ENCODE peak calls at places on chromosomes 7 and 10, in five cellular contexts. One of them, this sample, is unnamed.

GRCh38 chr10:18293536-18294510 is 153.6 kb downstream of the CACNB2 start:
- DNase-seq in mammary epithelial cell: no peak
- DNase-seq in neural progenitor cell: no peak
- DNase-seq in A549: no peak
- DNase-seq in PC-3: no peak
- DNase-seq in this sample: no peak

GRCh38 chr7:156020566-156020965 is 208.3 kb upstream of the SHH start:
- DNase-seq in mammary epithelial cell: no peak
- DNase-seq in neural progenitor cell: no peak
- DNase-seq in A549: no peak
- DNase-seq in PC-3: no peak
- DNase-seq in this sample: no peak

GRCh38 chr7:148299335-148299734 is 291.2 kb upstream of the C7orf33 start:
- DNase-seq in mammary epithelial cell: no peak
- DNase-seq in neural progenitor cell: no peak
- DNase-seq in A549: no peak
- DNase-seq in PC-3: no peak
- DNase-seq in this sample: no peak

GRCh38 chr10:26441491-26442214 is 3.5 kb downstream of the APBB1IP start:
- DNase-seq in mammary epithelial cell: no peak
- DNase-seq in neural progenitor cell: no peak
- DNase-seq in A549: no peak
- DNase-seq in PC-3: peak; percentile 4
- DNase-seq in this sample: no peak

GRCh38 chr10:30359373-30360206 is 10.5 kb upstream of the MTPAP start:
- DNase-seq in mammary epithelial cell: peak; percentile 68
- DNase-seq in neural progenitor cell: peak; percentile 79
- DNase-seq in A549: peak; percentile 67
- DNase-seq in PC-3: peak; percentile 56
- DNase-seq in this sample: peak; percentile 45

GRCh38 chr10:111344804-111345203 is 268.0 kb downstream of the ADRA2A start:
- DNase-seq in mammary epithelial cell: no peak
- DNase-seq in neural progenitor cell: no peak
- DNase-seq in A549: no peak
- DNase-seq in PC-3: no peak
- DNase-seq in this sample: peak; percentile 5

GRCh38 chr10:5321273-5321672 is 43.5 kb upstream of the UCN3 start:
- DNase-seq in mammary epithelial cell: no peak
- DNase-seq in neural progenitor cell: no peak
- DNase-seq in A549: no peak
- DNase-seq in PC-3: no peak
- DNase-seq in this sample: no peak

GRCh38 chr10:84994722-84995121 is 666.3 kb downstream of the CCSER2 start:
- DNase-seq in mammary epithelial cell: no peak
- DNase-seq in neural progenitor cell: no peak
- DNase-seq in A549: no peak
- DNase-seq in PC-3: no peak
- DNase-seq in this sample: no peak

GRCh38 chr10:46998192-46998591 is 87.0 kb downstream of the PTPN20 start:
- DNase-seq in mammary epithelial cell: no peak
- DNase-seq in neural progenitor cell: no peak
- DNase-seq in A549: no peak
- DNase-seq in PC-3: no peak
- DNase-seq in this sample: no peak

GRCh38 chr7:44738031-44738730 is 10.5 kb upstream of the ZMIZ2 start:
- DNase-seq in mammary epithelial cell: no peak
- DNase-seq in neural progenitor cell: no peak
- DNase-seq in A549: no peak
- DNase-seq in PC-3: no peak
- DNase-seq in this sample: no peak

GRCh38 chr10:132722391-132722790 is 63.6 kb downstream of the NKX6-2 start:
- DNase-seq in mammary epithelial cell: no peak
- DNase-seq in neural progenitor cell: peak; percentile 66
- DNase-seq in A549: no peak
- DNase-seq in PC-3: no peak
- DNase-seq in this sample: no peak

GRCh38 chr7:108528183-108528712 is 2.3 kb upstream of the PNPLA8 start:
- DNase-seq in mammary epithelial cell: peak; percentile 89
- DNase-seq in neural progenitor cell: no peak
- DNase-seq in A549: no peak
- DNase-seq in PC-3: peak; percentile 92
- DNase-seq in this sample: no peak

GRCh38 chr10:35643151-35643975 is 1.3 kb upstream of the FZD8 start:
- DNase-seq in mammary epithelial cell: no peak
- DNase-seq in neural progenitor cell: peak; percentile 81
- DNase-seq in A549: peak; percentile 36
- DNase-seq in PC-3: peak; percentile 90
- DNase-seq in this sample: peak; percentile 53

GRCh38 chr7:132705146-132705545 is 128.9 kb upstream of the PLXNA4 start:
- DNase-seq in mammary epithelial cell: no peak
- DNase-seq in neural progenitor cell: no peak
- DNase-seq in A549: no peak
- DNase-seq in PC-3: no peak
- DNase-seq in this sample: no peak

GRCh38 chr10:32940321-32941264 is 17.4 kb downstream of the ITGB1 start:
- DNase-seq in mammary epithelial cell: peak; percentile 29
- DNase-seq in neural progenitor cell: no peak
- DNase-seq in A549: no peak
- DNase-seq in PC-3: no peak
- DNase-seq in this sample: no peak

GRCh38 chr7:74665296-74665938 is 7.9 kb downstream of the GTF2I start:
- DNase-seq in mammary epithelial cell: no peak
- DNase-seq in neural progenitor cell: no peak
- DNase-seq in A549: no peak
- DNase-seq in PC-3: no peak
- DNase-seq in this sample: no peak

GRCh38 chr7:10412426-10413019 is 561.1 kb upstream of the PHF14 start:
- DNase-seq in mammary epithelial cell: peak; percentile 11
- DNase-seq in neural progenitor cell: peak; percentile 51
- DNase-seq in A549: peak; percentile 3
- DNase-seq in PC-3: peak; percentile 48
- DNase-seq in this sample: no peak

GRCh38 chr10:94186722-94187121 is 176.0 kb downstream of the NOC3L start:
- DNase-seq in mammary epithelial cell: no peak
- DNase-seq in neural progenitor cell: no peak
- DNase-seq in A549: no peak
- DNase-seq in PC-3: no peak
- DNase-seq in this sample: no peak

GRCh38 chr10:131214521-131215244 is 96.8 kb downstream of the TCERG1L start:
- DNase-seq in mammary epithelial cell: no peak
- DNase-seq in neural progenitor cell: no peak
- DNase-seq in A549: no peak
- DNase-seq in PC-3: no peak
- DNase-seq in this sample: no peak

GRCh38 chr10:74873803-74874452 is 47.5 kb downstream of the KAT6B start:
- DNase-seq in mammary epithelial cell: no peak
- DNase-seq in neural progenitor cell: no peak
- DNase-seq in A549: no peak
- DNase-seq in PC-3: peak; percentile 43
- DNase-seq in this sample: no peak

GRCh38 chr10:33600381-33600780 is 265.9 kb upstream of the NRP1 start:
- DNase-seq in mammary epithelial cell: peak; percentile 29
- DNase-seq in neural progenitor cell: no peak
- DNase-seq in A549: no peak
- DNase-seq in PC-3: peak; percentile 36
- DNase-seq in this sample: no peak

GRCh38 chr7:26444554-26444953 is 152.9 kb downstream of the SNX10 start:
- DNase-seq in mammary epithelial cell: no peak
- DNase-seq in neural progenitor cell: no peak
- DNase-seq in A549: no peak
- DNase-seq in PC-3: no peak
- DNase-seq in this sample: no peak

GRCh38 chr10:28587970-28588290 is 55.0 kb downstream of the WAC start:
- DNase-seq in mammary epithelial cell: peak; percentile 42
- DNase-seq in neural progenitor cell: no peak
- DNase-seq in A549: no peak
- DNase-seq in PC-3: no peak
- DNase-seq in this sample: no peak

GRCh38 chr10:95434583-95434982 is 126.6 kb downstream of the SORBS1 start:
- DNase-seq in mammary epithelial cell: no peak
- DNase-seq in neural progenitor cell: no peak
- DNase-seq in A549: no peak
- DNase-seq in PC-3: no peak
- DNase-seq in this sample: no peak

DNA sequence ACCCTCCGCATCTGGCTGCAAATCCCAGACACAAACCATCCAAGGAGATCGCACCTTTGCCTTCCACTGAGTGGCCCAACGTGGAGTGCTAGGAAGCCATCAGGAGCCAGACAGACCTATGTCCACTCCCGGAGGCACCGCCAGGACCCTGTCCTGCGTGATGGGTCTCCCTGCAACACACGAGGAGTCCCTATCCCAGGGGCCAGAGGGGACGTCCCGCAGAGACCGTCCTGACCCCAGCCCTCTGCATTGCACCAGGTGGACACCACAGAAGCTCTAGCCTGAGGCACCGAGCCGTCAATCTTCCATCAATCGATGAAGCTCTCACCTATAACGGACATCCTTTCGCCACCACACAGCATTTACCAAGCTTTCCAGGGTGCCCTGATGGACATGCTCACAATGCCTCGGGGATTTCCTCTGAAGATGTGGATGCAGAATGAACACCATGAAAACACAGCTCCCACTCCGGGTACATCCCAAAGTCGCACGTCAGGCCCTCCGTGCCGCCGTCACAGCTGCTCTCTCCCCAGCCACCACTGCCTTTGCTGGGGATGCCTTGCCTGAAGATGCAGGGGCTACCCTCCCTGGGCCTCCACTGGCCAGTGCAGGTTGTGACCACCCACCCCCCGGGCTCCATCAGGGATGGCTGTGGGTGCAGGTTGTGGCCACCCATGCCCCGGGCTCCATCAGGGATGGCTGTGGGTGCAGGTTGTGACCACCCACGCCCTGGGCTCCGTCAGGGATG is 54.1 kb downstream of the PTPRN2 start:
- DNase-seq in mammary epithelial cell: no peak
- DNase-seq in neural progenitor cell: no peak
- DNase-seq in A549: no peak
- DNase-seq in PC-3: no peak
- DNase-seq in this sample: no peak
- H3K9me3 ChIP-seq in mammary epithelial cell: peaks cover 29% of the 10 kb centered on the region
- H3K9me3 ChIP-seq in neural progenitor cell: no peaks in the 10 kb centered on the region
- H3K9me3 ChIP-seq in A549: peaks cover 9% of the 10 kb centered on the region
- H3K9me3 ChIP-seq in PC-3: no peaks in the 10 kb centered on the region
- H3K9me3 ChIP-seq in this sample: no peaks in the 10 kb centered on the region

DNA sequence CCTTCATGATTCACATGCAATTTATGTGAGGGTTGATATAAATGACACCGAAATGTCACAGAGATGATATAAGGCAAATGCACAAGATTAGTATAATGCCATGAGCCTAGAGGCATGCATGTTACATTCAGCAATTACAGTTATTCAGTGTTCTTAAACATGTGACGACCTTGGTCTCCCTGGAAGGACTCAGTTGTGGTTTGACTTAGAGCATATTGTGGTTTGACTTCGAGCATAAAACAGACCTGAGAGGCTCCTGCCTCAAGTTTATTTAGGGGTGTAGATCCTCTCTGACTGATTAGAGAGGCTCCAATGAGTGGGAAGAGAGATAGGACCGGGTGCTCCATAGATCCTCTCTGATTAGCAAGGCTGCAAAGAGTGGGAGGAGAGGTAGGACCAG is 752.0 kb upstream of the POM121L12 start:
- DNase-seq in mammary epithelial cell: no peak
- DNase-seq in neural progenitor cell: no peak
- DNase-seq in A549: no peak
- DNase-seq in PC-3: no peak
- DNase-seq in this sample: no peak
- H3K4me3 ChIP-seq in mammary epithelial cell: no peak overlapping the region
- H3K4me3 ChIP-seq in neural progenitor cell: no peak overlapping the region
- H3K4me3 ChIP-seq in A549: no peak overlapping the region
- H3K4me3 ChIP-seq in PC-3: no peak overlapping the region
- H3K4me3 ChIP-seq in this sample: no peak overlapping the region

GRCh38 chr7:153415632-153416031 is 636.6 kb upstream of the DPP6 start:
- DNase-seq in mammary epithelial cell: no peak
- DNase-seq in neural progenitor cell: no peak
- DNase-seq in A549: no peak
- DNase-seq in PC-3: no peak
- DNase-seq in this sample: no peak
- H3K9me3 ChIP-seq in mammary epithelial cell: peaks cover 12% of the 10 kb centered on the region
- H3K9me3 ChIP-seq in neural progenitor cell: peaks cover 6% of the 10 kb centered on the region
- H3K9me3 ChIP-seq in A549: no peaks in the 10 kb centered on the region
- H3K9me3 ChIP-seq in PC-3: no peaks in the 10 kb centered on the region
- H3K9me3 ChIP-seq in this sample: no peaks in the 10 kb centered on the region

GRCh38 chr7:122521767-122522166 is 177.2 kb downstream of the RNF133 start:
- DNase-seq in mammary epithelial cell: no peak
- DNase-seq in neural progenitor cell: no peak
- DNase-seq in A549: no peak
- DNase-seq in PC-3: no peak
- DNase-seq in this sample: no peak
- H3K4me3 ChIP-seq in mammary epithelial cell: no peak overlapping the region
- H3K4me3 ChIP-seq in neural progenitor cell: no peak overlapping the region
- H3K4me3 ChIP-seq in A549: no peak overlapping the region
- H3K4me3 ChIP-seq in PC-3: no peak overlapping the region
- H3K4me3 ChIP-seq in this sample: no peak overlapping the region

GRCh38 chr10:125401462-125401861 is 241.1 kb upstream of the CTBP2 start:
- DNase-seq in mammary epithelial cell: no peak
- DNase-seq in neural progenitor cell: no peak
- DNase-seq in A549: no peak
- DNase-seq in PC-3: no peak
- DNase-seq in this sample: no peak

GRCh38 chr10:125397608-125398007 is 237.2 kb upstream of the CTBP2 start:
- DNase-seq in mammary epithelial cell: no peak
- DNase-seq in neural progenitor cell: no peak
- DNase-seq in A549: no peak
- DNase-seq in PC-3: no peak
- DNase-seq in this sample: no peak

GRCh38 chr10:125396651-125397050 is 236.3 kb upstream of the CTBP2 start:
- DNase-seq in mammary epithelial cell: peak; percentile 19
- DNase-seq in neural progenitor cell: no peak
- DNase-seq in A549: no peak
- DNase-seq in PC-3: peak; percentile 41
- DNase-seq in this sample: peak; percentile 11

GRCh38 chr10:125399289-125399688 is 238.9 kb upstream of the CTBP2 start:
- DNase-seq in mammary epithelial cell: no peak
- DNase-seq in neural progenitor cell: no peak
- DNase-seq in A549: no peak
- DNase-seq in PC-3: no peak
- DNase-seq in this sample: no peak

GRCh38 chr10:125398270-125398669 is 237.9 kb upstream of the CTBP2 start:
- DNase-seq in mammary epithelial cell: no peak
- DNase-seq in neural progenitor cell: no peak
- DNase-seq in A549: no peak
- DNase-seq in PC-3: no peak
- DNase-seq in this sample: no peak
- H3K9me3 ChIP-seq in mammary epithelial cell: no peaks in the 10 kb centered on the region
- H3K9me3 ChIP-seq in neural progenitor cell: no peaks in the 10 kb centered on the region
- H3K9me3 ChIP-seq in A549: peaks cover 3% of the 10 kb centered on the region
- H3K9me3 ChIP-seq in PC-3: no peaks in the 10 kb centered on the region
- H3K9me3 ChIP-seq in this sample: no peaks in the 10 kb centered on the region

GRCh38 chr10:103554488-103555320 is 61.2 kb downstream of the NEURL1 start:
- DNase-seq in mammary epithelial cell: peak; percentile 39
- DNase-seq in neural progenitor cell: peak; percentile 76
- DNase-seq in A549: peak; percentile 71
- DNase-seq in PC-3: peak; percentile 58
- DNase-seq in this sample: peak; percentile 39
- H3K4me3 ChIP-seq in mammary epithelial cell: peak overlapping the region; percentile 1
- H3K4me3 ChIP-seq in neural progenitor cell: peak overlapping the region; percentile 63
- H3K4me3 ChIP-seq in A549: peak overlapping the region; percentile 55
- H3K4me3 ChIP-seq in PC-3: peak overlapping the region; percentile 57
- H3K4me3 ChIP-seq in this sample: no peak overlapping the region